ENCODE peak calls at places on chromosome 13, in ten cellular contexts. K, R, Q, U, I, T, C, N, B and P are unnamed samples.

GRCh38 chr13:41916173-41916954 is 44.5 kb downstream of the VWA8 start:
- DNase-seq in T (peak; percentile 84), I (peak; percentile 94), Q (peak; percentile 82), B (no peak), U (peak; percentile 56), C (no peak), N (peak; percentile 35), R (peak; percentile 66), K (no peak), P (no peak)

GRCh38 chr13:20118268-20119140 is 42.3 kb downstream of the GJA3 start:
- DNase-seq in T (peak; percentile 24), B (peak; percentile 14), U (no peak), I (no peak), C (no peak), N (no peak), Q (peak; percentile 68), K (peak; percentile 86), R (no peak), P (no peak)

GRCh38 chr13:36125841-36126240 is 5.3 kb downstream of the DCLK1 start:
- DNase-seq in R (no peak), I (no peak), Q (no peak), K (no peak), U (no peak), B (no peak), T (no peak), N (no peak), C (no peak), P (no peak)

GRCh38 chr13:40485611-40486517 is 180.6 kb downstream of the FOXO1 start:
- DNase-seq in I (peak; percentile 57), T (peak; percentile 65), C (no peak), K (no peak), B (no peak), Q (no peak), U (no peak), R (no peak), N (no peak), P (no peak)

GRCh38 chr13:63972328-63972727 is 2556.7 kb upstream of the PCDH20 start:
- DNase-seq in K (no peak), C (no peak), T (no peak), U (no peak), I (no peak), B (no peak), R (no peak), N (no peak), Q (no peak), P (no peak)

GRCh38 chr13:94550030-94550738 is 45.8 kb downstream of the TGDS start:
- DNase-seq in Q (peak; percentile 59), I (no peak), U (no peak), N (peak; percentile 74), C (no peak), T (no peak), R (peak; percentile 7), B (no peak), K (no peak), P (peak; percentile 41)

GRCh38 chr13:35866801-35867200 is 264.4 kb downstream of the DCLK1 start:
- DNase-seq in Q (peak; percentile 34), I (no peak), C (no peak), B (no peak), U (no peak), T (no peak), R (no peak), K (no peak), N (no peak), P (no peak)

GRCh38 chr13:94674609-94675348 is 37.6 kb downstream of the SOX21 start:
- DNase-seq in K (no peak), B (peak; percentile 55), C (peak; percentile 29), U (no peak), R (no peak), I (peak; percentile 55), T (peak; percentile 74), N (peak; percentile 48), Q (peak; percentile 58), P (peak; percentile 30)

GRCh38 chr13:112929778-112930055 is 39.3 kb upstream of the MCF2L start:
- DNase-seq in U (no peak), Q (no peak), N (no peak), I (no peak), T (no peak), K (no peak), C (no peak), B (no peak), R (no peak), P (no peak)

GRCh38 chr13:112930192-112930591 is 38.8 kb upstream of the MCF2L start:
- DNase-seq in B (no peak), U (no peak), I (no peak), R (no peak), C (no peak), N (no peak), K (no peak), Q (no peak), T (no peak), P (no peak)

GRCh38 chr13:112932971-112933370 is 36.0 kb upstream of the MCF2L start:
- DNase-seq in T (no peak), R (no peak), Q (no peak), K (no peak), B (no peak), I (no peak), N (no peak), C (no peak), U (no peak), P (no peak)

GRCh38 chr13:112928958-112929777 is 39.8 kb upstream of the MCF2L start:
- DNase-seq in T (no peak), C (no peak), I (no peak), B (no peak), Q (peak; percentile 61), K (peak; percentile 72), U (no peak), N (no peak), R (no peak), P (no peak)

DNA sequence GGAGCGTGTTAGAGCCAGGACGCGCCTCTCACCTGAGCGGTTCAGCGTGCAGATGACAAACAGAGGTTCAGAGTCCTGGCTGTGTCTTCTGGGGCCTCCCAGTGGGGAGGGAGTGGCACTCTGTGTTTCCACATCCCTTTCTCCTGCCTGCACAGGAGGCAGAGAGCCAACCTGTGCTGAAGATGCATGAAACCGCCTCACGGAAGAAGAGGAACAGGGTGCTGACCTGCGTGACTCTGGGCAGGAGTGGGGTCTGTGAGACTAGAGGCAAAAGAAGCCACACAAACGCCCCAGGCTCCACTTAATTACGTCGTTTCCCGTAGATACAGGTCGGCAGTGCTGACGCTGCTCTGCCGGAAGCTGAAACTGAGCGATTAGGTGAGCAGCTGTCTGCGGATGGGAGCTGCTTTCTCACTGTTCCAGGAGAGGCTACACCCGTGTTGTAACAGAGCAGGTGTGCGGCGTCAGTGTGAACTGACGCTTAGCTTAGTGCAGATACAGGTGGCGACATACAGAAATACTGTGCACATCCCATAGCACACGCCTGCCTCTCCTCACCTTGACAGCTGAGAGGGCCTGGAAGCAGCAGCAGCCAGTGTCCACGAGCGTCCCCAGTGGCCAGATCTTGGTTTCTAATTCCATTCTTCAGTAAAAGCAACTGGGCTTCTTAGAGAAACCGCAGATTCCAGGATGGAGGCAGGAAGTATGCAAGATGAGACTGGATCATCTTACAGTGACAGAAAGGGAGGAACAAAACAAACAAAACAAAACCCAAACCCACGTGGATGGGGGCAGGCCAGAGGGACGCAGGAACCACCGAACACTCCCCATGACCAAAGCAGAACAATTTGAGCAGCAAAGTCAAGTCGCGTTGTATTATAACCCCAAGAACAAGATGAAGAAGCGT is 37.7 kb upstream of the MCF2L start:
- DNase-seq in N (peak; percentile 47), I (no peak), K (peak; percentile 63), C (no peak), U (peak; percentile 59), T (no peak), R (peak; percentile 46), B (no peak), Q (peak; percentile 84), P (no peak)
- TF ChIP-seq CTCF in N (peak; percentile 77), I (peak; percentile 36), K (peak; percentile 19), C (no peak), U (peak; percentile 78), T (peak; percentile 14), R (peak; percentile 88), B (peak; percentile 60), Q (peak; percentile 86), P (no peak)

DNA sequence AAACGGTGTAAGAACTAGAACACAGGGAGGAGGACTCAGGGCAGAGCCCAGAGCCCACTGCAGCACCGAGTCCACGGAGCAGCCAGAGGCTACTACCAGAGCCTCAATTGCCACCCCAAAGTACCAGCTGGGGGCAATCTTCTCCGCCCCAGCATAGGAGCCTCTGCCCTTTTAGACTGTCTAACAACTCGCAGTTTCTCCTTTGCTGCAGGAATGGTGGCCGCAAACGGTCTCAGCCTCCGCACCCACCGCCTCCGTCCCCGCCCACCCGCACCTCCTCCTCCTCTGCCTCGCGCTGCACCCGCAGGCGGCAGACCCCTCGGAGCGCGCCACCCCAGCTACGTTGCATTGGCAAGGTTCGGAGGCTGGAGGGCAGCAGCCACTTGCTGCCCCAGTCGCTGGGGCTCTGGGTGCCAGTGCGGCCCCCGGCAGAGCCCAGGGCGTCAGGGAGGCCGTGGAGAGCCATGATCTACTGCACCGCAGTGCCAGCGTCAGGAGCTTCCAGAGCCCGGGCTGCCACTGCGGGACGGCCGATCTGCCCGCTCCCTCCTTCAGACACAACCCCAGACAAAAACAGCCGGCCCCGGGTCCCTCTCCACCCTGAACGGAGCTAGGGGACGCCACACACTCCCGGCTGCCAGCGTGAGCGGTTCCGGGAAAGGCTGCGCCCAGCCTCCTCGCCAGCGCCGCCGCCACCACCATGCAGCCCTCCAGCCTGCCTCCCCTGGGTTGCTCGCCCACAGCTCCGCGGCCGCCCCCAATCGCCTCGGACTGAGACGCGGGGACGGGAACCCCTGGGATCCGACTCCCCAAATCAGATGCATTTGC is 1.8 kb downstream of the FGF14 start:
- DNase-seq in Q (no peak), U (no peak), K (peak; percentile 19), N (no peak), T (no peak), R (no peak), B (no peak), I (no peak), C (no peak), P (no peak)
- TF ChIP-seq CTCF in Q (no peak), U (peak; percentile 39), K (no peak), N (no peak), T (no peak), R (peak; percentile 4), B (no peak), I (no peak), C (no peak), P (no peak)

GRCh38 chr13:112332727-112333126 is 43.4 kb upstream of the SPACA7 start:
- DNase-seq in R (no peak), N (no peak), U (no peak), I (no peak), B (no peak), T (no peak), Q (no peak), C (no peak), K (no peak), P (no peak)
- TF ChIP-seq CTCF in R (no peak), N (no peak), U (no peak), I (no peak), B (no peak), T (no peak), Q (no peak), C (no peak), K (no peak), P (no peak)

DNA sequence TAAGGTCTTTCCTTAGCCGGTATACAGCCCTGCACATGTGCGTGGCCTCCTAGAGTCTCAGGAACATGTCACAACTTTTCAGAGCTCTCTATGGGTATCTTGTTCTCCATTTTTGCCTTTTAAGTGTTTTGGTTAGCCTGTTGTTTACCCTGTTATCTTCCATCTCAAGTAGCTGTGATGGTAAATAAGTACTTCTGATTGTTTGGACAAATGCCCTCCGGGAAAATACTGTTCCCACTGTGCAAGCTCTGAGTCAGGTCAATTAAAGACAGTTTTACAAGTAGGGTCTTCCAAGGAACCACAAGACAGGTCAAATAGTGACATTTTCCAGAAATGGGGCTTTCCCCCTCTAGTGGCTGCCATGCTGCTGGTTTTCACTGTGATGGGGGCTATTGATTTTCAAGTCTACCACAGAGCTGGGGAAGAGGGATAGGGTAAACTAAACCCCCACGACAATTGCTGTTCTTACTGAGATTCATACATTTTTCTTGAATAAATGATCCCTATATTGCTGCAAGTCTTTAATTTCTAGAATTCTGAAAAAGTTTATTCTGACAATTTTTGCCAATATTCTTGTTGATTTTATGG is 109.5 kb downstream of the TM9SF2 start:
- DNase-seq in U (no peak), R (no peak), B (no peak), K (no peak), N (no peak), C (no peak), Q (no peak), I (no peak), T (no peak), P (no peak)
- TF ChIP-seq CTCF in U (peak; percentile 14), R (peak; percentile 11), B (peak; percentile 27), K (no peak), N (no peak), C (no peak), Q (peak; percentile 13), I (peak; percentile 49), T (no peak), P (no peak)